ENCODE peak calls at places on chromosomes 6 and 20, in nine cellular contexts. One of them, this sample, is unnamed.

GRCh38 chr6:1611572-1612385 is 2.1 kb downstream of the FOXC1 start:
- DNase-seq in T-helper 2 cell: no peak
- DNase-seq in Caco-2: peak; percentile 57
- DNase-seq in fibroblast of mammary gland: no peak
- DNase-seq in GM10248: no peak
- DNase-seq in trophoblast cell: peak; percentile 50
- DNase-seq in choroid plexus epithelial cell: peak; percentile 58
- DNase-seq in GM20000: peak; percentile 53
- DNase-seq in HTR-8/SVneo: no peak
- DNase-seq in this sample: no peak

GRCh38 chr20:891121-892080 is 24.7 kb downstream of the ANGPT4 start:
- DNase-seq in T-helper 2 cell: no peak
- DNase-seq in Caco-2: no peak
- DNase-seq in fibroblast of mammary gland: no peak
- DNase-seq in GM10248: no peak
- DNase-seq in trophoblast cell: no peak
- DNase-seq in choroid plexus epithelial cell: no peak
- DNase-seq in GM20000: no peak
- DNase-seq in HTR-8/SVneo: no peak
- DNase-seq in this sample: peak; percentile 37

GRCh38 chr20:14049111-14049510 is 53.8 kb downstream of the MACROD2 start:
- DNase-seq in T-helper 2 cell: no peak
- DNase-seq in Caco-2: no peak
- DNase-seq in fibroblast of mammary gland: no peak
- DNase-seq in GM10248: peak; percentile 16
- DNase-seq in trophoblast cell: no peak
- DNase-seq in choroid plexus epithelial cell: no peak
- DNase-seq in GM20000: peak; percentile 26
- DNase-seq in HTR-8/SVneo: no peak
- DNase-seq in this sample: no peak

GRCh38 chr6:135182120-135182992 is 1.2 kb downstream of the MYB start:
- DNase-seq in T-helper 2 cell: no peak
- DNase-seq in Caco-2: peak; percentile 19
- DNase-seq in fibroblast of mammary gland: no peak
- DNase-seq in GM10248: peak; percentile 28
- DNase-seq in trophoblast cell: peak; percentile 46
- DNase-seq in choroid plexus epithelial cell: no peak
- DNase-seq in GM20000: peak; percentile 48
- DNase-seq in HTR-8/SVneo: peak; percentile 8
- DNase-seq in this sample: no peak

GRCh38 chr6:5302995-5303622 is 41.8 kb downstream of the FARS2 start:
- DNase-seq in T-helper 2 cell: peak; percentile 55
- DNase-seq in Caco-2: peak; percentile 32
- DNase-seq in fibroblast of mammary gland: peak; percentile 10
- DNase-seq in GM10248: peak; percentile 77
- DNase-seq in trophoblast cell: peak; percentile 80
- DNase-seq in choroid plexus epithelial cell: peak; percentile 61
- DNase-seq in GM20000: peak; percentile 71
- DNase-seq in HTR-8/SVneo: no peak
- DNase-seq in this sample: peak; percentile 41

GRCh38 chr6:4130357-4130987 is 4.9 kb downstream of the ECI2 start:
- DNase-seq in T-helper 2 cell: no peak
- DNase-seq in Caco-2: no peak
- DNase-seq in fibroblast of mammary gland: no peak
- DNase-seq in GM10248: no peak
- DNase-seq in trophoblast cell: no peak
- DNase-seq in choroid plexus epithelial cell: no peak
- DNase-seq in GM20000: no peak
- DNase-seq in HTR-8/SVneo: no peak
- DNase-seq in this sample: no peak

GRCh38 chr6:89602136-89602535 is 36.4 kb downstream of the LYRM2 start:
- DNase-seq in T-helper 2 cell: no peak
- DNase-seq in Caco-2: no peak
- DNase-seq in fibroblast of mammary gland: no peak
- DNase-seq in GM10248: no peak
- DNase-seq in trophoblast cell: no peak
- DNase-seq in choroid plexus epithelial cell: no peak
- DNase-seq in GM20000: no peak
- DNase-seq in HTR-8/SVneo: no peak
- DNase-seq in this sample: no peak

GRCh38 chr6:110563711-110564110 is 87.3 kb upstream of the SLC22A16 start:
- DNase-seq in T-helper 2 cell: no peak
- DNase-seq in Caco-2: no peak
- DNase-seq in fibroblast of mammary gland: no peak
- DNase-seq in GM10248: no peak
- DNase-seq in trophoblast cell: no peak
- DNase-seq in choroid plexus epithelial cell: no peak
- DNase-seq in GM20000: no peak
- DNase-seq in HTR-8/SVneo: no peak
- DNase-seq in this sample: no peak

GRCh38 chr6:100404051-100404450 is 60.7 kb downstream of the SIM1 start:
- DNase-seq in T-helper 2 cell: no peak
- DNase-seq in Caco-2: no peak
- DNase-seq in fibroblast of mammary gland: no peak
- DNase-seq in GM10248: no peak
- DNase-seq in trophoblast cell: no peak
- DNase-seq in choroid plexus epithelial cell: no peak
- DNase-seq in GM20000: no peak
- DNase-seq in HTR-8/SVneo: no peak
- DNase-seq in this sample: no peak

GRCh38 chr6:83985308-83985713 is 48.3 kb upstream of the MRAP2 start:
- DNase-seq in T-helper 2 cell: no peak
- DNase-seq in Caco-2: no peak
- DNase-seq in fibroblast of mammary gland: no peak
- DNase-seq in GM10248: no peak
- DNase-seq in trophoblast cell: no peak
- DNase-seq in choroid plexus epithelial cell: no peak
- DNase-seq in GM20000: no peak
- DNase-seq in HTR-8/SVneo: no peak
- DNase-seq in this sample: no peak

GRCh38 chr6:37265876-37266275 is 7.9 kb upstream of the TMEM217 start:
- DNase-seq in T-helper 2 cell: no peak
- DNase-seq in Caco-2: no peak
- DNase-seq in fibroblast of mammary gland: no peak
- DNase-seq in GM10248: no peak
- DNase-seq in trophoblast cell: no peak
- DNase-seq in choroid plexus epithelial cell: no peak
- DNase-seq in GM20000: no peak
- DNase-seq in HTR-8/SVneo: no peak
- DNase-seq in this sample: no peak

This sample was measured in GM12878.